ENCODE peak calls at places on chromosomes 7 and 10, in seven cellular contexts. M is A549, X is AG04450, B is cardiac muscle cell, F is brain microvascular endothelial cell, D is PC-3, Q is upper lobe of right lung. R is an unnamed sample.

GRCh38 chr7:102279537-102280400 is 6.9 kb upstream of the SH2B2 start:
- DNase-seq in M (peak; percentile 57), X (no peak), B (peak; percentile 70), F (no peak), D (peak; percentile 56), Q (peak; percentile 75), R (no peak)

GRCh38 chr10:13949844-13950542 is 363.2 kb downstream of the PRPF18 start:
- DNase-seq in M (no peak), X (peak; percentile 33), B (peak; percentile 70), F (peak; percentile 90), D (peak; percentile 22), Q (no peak), R (peak; percentile 56)

GRCh38 chr7:387132-388022 is 97.4 kb downstream of the FOXL3 start:
- DNase-seq in M (no peak), X (no peak), B (no peak), F (no peak), D (no peak), Q (peak; percentile 58), R (no peak)

GRCh38 chr10:102485093-102485785 is 17.3 kb downstream of the ACTR1A start:
- DNase-seq in M (no peak), X (no peak), B (no peak), F (no peak), D (no peak), Q (no peak), R (no peak)

GRCh38 chr7:117269895-117270294 is 53.0 kb downstream of the WNT2 start:
- DNase-seq in M (peak; percentile 32), X (no peak), B (peak; percentile 55), F (no peak), D (peak; percentile 88), Q (no peak), R (peak; percentile 68)

GRCh38 chr7:43878867-43879266 is 9.6 kb upstream of the MRPS24 start:
- DNase-seq in M (no peak), X (no peak), B (peak; percentile 81), F (peak; percentile 6), D (no peak), Q (no peak), R (no peak)

GRCh38 chr10:6701289-6701688 is 121.2 kb upstream of the PRKCQ start:
- DNase-seq in M (peak; percentile 37), X (no peak), B (no peak), F (no peak), D (no peak), Q (no peak), R (no peak)

GRCh38 chr10:32972454-32972853 is 14.4 kb upstream of the ITGB1 start:
- DNase-seq in M (peak; percentile 68), X (no peak), B (no peak), F (no peak), D (no peak), Q (no peak), R (no peak)

GRCh38 chr10:70903262-70903921 is 15.0 kb upstream of the PCBD1 start:
- DNase-seq in M (peak; percentile 59), X (peak; percentile 4), B (peak; percentile 74), F (peak; percentile 25), D (peak; percentile 87), Q (no peak), R (no peak)

GRCh38 chr10:6173203-6173602 is 29.5 kb upstream of the PFKFB3 start:
- DNase-seq in M (peak; percentile 50), X (no peak), B (no peak), F (no peak), D (no peak), Q (no peak), R (no peak)

GRCh38 chr10:73785721-73786511 is 510 bp downstream of the ZSWIM8 start:
- DNase-seq in M (no peak), X (no peak), B (peak; percentile 40), F (peak; percentile 52), D (peak; percentile 89), Q (peak; percentile 81), R (peak; percentile 47)

GRCh38 chr7:100475549-100475948 is 3.5 kb downstream of the TSC22D4 start:
- DNase-seq in M (no peak), X (no peak), B (no peak), F (no peak), D (no peak), Q (no peak), R (no peak)

GRCh38 chr10:110508806-110509544 is 11.3 kb downstream of the DUSP5 start:
- DNase-seq in M (no peak), X (no peak), B (no peak), F (no peak), D (no peak), Q (no peak), R (no peak)

GRCh38 chr7:156173346-156173745 is 361.1 kb upstream of the SHH start:
- DNase-seq in M (no peak), X (no peak), B (no peak), F (no peak), D (no peak), Q (peak; percentile 45), R (no peak)

GRCh38 chr7:151485006-151485732 is 34.5 kb downstream of the RHEB start:
- DNase-seq in M (peak; percentile 69), X (peak; percentile 36), B (peak; percentile 77), F (peak; percentile 78), D (peak; percentile 68), Q (no peak), R (peak; percentile 69)

GRCh38 chr7:135493362-135493761 is 16.5 kb downstream of the CNOT4 start:
- DNase-seq in M (no peak), X (no peak), B (peak; percentile 61), F (no peak), D (no peak), Q (no peak), R (no peak)

GRCh38 chr10:94076325-94076841 is 82.7 kb downstream of the PLCE1 start:
- DNase-seq in M (peak; percentile 37), X (peak; percentile 30), B (peak; percentile 80), F (peak; percentile 29), D (peak; percentile 33), Q (no peak), R (no peak)

GRCh38 chr7:146655928-146656797 is 539.6 kb downstream of the CNTNAP2 start:
- DNase-seq in M (no peak), X (no peak), B (no peak), F (no peak), D (peak; percentile 55), Q (no peak), R (no peak)

GRCh38 chr10:43958964-43959363 is 310.3 kb upstream of the ZNF32 start:
- DNase-seq in M (no peak), X (no peak), B (no peak), F (no peak), D (no peak), Q (no peak), R (no peak)
- TF ChIP-seq CTCF in M (no peak), X (no peak), B (no peak), F (no peak), D (no peak), Q (no peak), R (no peak)

GRCh38 chr7:70030745-70031144 is 432.5 kb downstream of the AUTS2 start:
- DNase-seq in M (no peak), X (no peak), B (no peak), F (no peak), D (no peak), Q (no peak), R (no peak)

GRCh38 chr7:70035509-70035908 is 437.2 kb downstream of the AUTS2 start:
- DNase-seq in M (no peak), X (no peak), B (peak; percentile 39), F (no peak), D (no peak), Q (no peak), R (no peak)

GRCh38 chr7:70035955-70036354 is 437.7 kb downstream of the AUTS2 start:
- DNase-seq in M (no peak), X (no peak), B (no peak), F (no peak), D (no peak), Q (no peak), R (no peak)

GRCh38 chr7:70029993-70030392 is 431.7 kb downstream of the AUTS2 start:
- DNase-seq in M (no peak), X (no peak), B (no peak), F (no peak), D (no peak), Q (no peak), R (no peak)

GRCh38 chr7:70032673-70033072 is 434.4 kb downstream of the AUTS2 start:
- DNase-seq in M (no peak), X (no peak), B (no peak), F (no peak), D (no peak), Q (no peak), R (no peak)
- H3K27ac ChIP-seq in M (no peak overlapping the region), X (no peak overlapping the region), B (no peak overlapping the region), F (no peak overlapping the region), D (no peak overlapping the region), Q (no peak overlapping the region), R (no peak overlapping the region)

DNA sequence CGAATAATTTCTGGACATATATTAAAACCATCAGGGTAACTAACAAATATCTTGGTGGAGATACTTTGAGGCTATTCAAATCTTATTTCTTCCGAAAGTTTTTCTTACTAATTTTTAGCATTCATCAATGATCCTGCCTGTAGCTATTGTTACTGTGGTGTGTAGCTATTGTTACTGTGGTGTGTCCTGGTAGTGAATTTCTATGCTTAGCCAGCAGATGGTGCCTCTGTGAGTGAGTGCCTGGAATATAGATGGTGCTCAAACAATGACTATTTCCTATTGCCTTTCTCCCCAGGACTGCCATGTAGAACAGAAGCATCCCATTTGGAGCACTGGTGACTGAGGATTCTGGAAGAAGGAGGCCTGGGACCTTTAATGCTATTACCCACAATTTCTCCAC is 245.7 kb downstream of the CCSER2 start:
- DNase-seq in M (peak; percentile 7), X (no peak), B (no peak), F (peak; percentile 18), D (peak; percentile 23), Q (no peak), R (no peak)
- TF ChIP-seq CTCF in M (no peak), X (no peak), B (no peak), F (peak; percentile 11), D (peak; percentile 48), Q (no peak), R (peak; percentile 29)

GRCh38 chr7:17863815-17864159 is 76.5 kb downstream of the SNX13 start:
- DNase-seq in M (no peak), X (no peak), B (no peak), F (no peak), D (no peak), Q (no peak), R (no peak)
- H3K27ac ChIP-seq in M (no peak overlapping the region), X (no peak overlapping the region), B (no peak overlapping the region), F (no peak overlapping the region), D (no peak overlapping the region), Q (no peak overlapping the region), R (no peak overlapping the region)

DNA sequence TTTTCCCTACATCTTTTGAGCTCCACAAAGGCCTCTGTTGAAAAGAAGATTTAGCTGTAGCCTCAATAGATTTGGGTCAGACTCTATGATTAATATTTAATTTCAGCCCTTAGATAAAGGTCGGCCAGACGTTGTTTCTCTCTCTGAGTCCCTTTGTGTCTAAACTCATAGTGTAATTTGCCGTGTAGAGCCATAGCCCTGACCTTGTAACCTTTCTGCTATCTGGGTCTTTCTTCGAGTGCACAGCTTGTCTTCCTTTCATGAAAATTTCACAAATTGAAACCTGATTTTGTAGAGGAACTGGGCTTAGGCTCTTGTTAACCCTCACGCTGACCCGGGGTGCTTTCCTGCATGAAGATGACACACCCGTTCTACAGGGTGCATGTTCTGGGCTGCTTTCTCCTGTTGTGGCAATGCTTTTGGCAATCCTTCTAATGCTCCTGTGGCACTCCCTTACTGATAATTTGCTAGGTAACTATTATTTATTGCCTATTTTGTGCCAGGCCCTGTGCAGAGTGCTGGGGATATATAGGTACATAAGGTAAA is 21.2 kb downstream of the LSMEM1 start:
- DNase-seq in M (no peak), X (no peak), B (no peak), F (no peak), D (no peak), Q (no peak), R (peak; percentile 23)
- TF ChIP-seq CTCF in M (no peak), X (no peak), B (no peak), F (no peak), D (no peak), Q (no peak), R (no peak)